ENCODE peak calls at places on chromosomes 1 and 21, in seven cellular contexts. X is thoracic aorta; K is iPS DF 6.9; V is stimulated activated naive CD4-positive, alpha-beta T cell; P is right cardiac atrium; J is iris pigment epithelial cell; B is fibroblast of mammary gland. W is an unnamed sample.

GRCh38 chr1:109687641-109688499 is at the start of gene GSTM1:
- DNase-seq in X (no peak), K (no peak), V (peak), P (no peak), J (no peak), B (peak), W (peak)

GRCh38 chr1:225527575-225527974 is 99.7 kb upstream of the LBR start:
- DNase-seq in X (no peak), K (no peak), V (no peak), P (no peak), J (no peak), B (no peak), W (no peak)

GRCh38 chr1:165551469-165551868 is 7.7 kb downstream of the LRRC52 start:
- DNase-seq in X (no peak), K (no peak), V (no peak), P (no peak), J (no peak), B (peak), W (no peak)

GRCh38 chr21:41526478-41527087 is 18.6 kb upstream of the TMPRSS2 start:
- DNase-seq in X (no peak), K (no peak), V (no peak), P (no peak), J (no peak), B (no peak), W (no peak)

GRCh38 chr1:93810316-93810715 is 68.7 kb downstream of the DNTTIP2 start:
- DNase-seq in X (no peak), K (no peak), V (no peak), P (no peak), J (no peak), B (peak), W (no peak)

GRCh38 chr1:57422271-57423134 is 1.4 kb downstream of the DAB1 start:
- DNase-seq in X (no peak), K (no peak), V (no peak), P (no peak), J (peak), B (peak), W (peak)

GRCh38 chr1:56967355-56967754 is 1.5 kb upstream of the C8B start:
- DNase-seq in X (no peak), K (no peak), V (no peak), P (no peak), J (no peak), B (no peak), W (no peak)

GRCh38 chr1:94178896-94179295 is 57.9 kb upstream of the ABCA4 start:
- DNase-seq in X (no peak), K (no peak), V (no peak), P (no peak), J (no peak), B (no peak), W (no peak)

GRCh38 chr1:77281491-77282186 is at the start of gene AK5:
- DNase-seq in X (no peak), K (no peak), V (peak), P (peak), J (peak), B (peak), W (peak)

GRCh38 chr1:218711021-218711420 is 365.9 kb downstream of the TGFB2 start:
- DNase-seq in X (no peak), K (no peak), V (no peak), P (no peak), J (peak), B (no peak), W (no peak)

GRCh38 chr1:97770376-97770775 is 150.5 kb downstream of the DPYD start:
- DNase-seq in X (no peak), K (no peak), V (no peak), P (no peak), J (peak), B (no peak), W (no peak)

GRCh38 chr1:234538930-234539649 is 60.1 kb upstream of the TARBP1 start:
- DNase-seq in X (no peak), K (no peak), V (no peak), P (peak), J (no peak), B (no peak), W (no peak)

GRCh38 chr21:45317401-45318145 is 29.9 kb upstream of the POFUT2 start:
- DNase-seq in X (no peak), K (no peak), V (no peak), P (peak), J (peak), B (peak), W (no peak)

GRCh38 chr21:36866419-36866818 is 100.0 kb downstream of the HLCS start:
- DNase-seq in X (no peak), K (no peak), V (no peak), P (no peak), J (no peak), B (no peak), W (no peak)